ENCODE peak calls at places on chromosome 2, in seven cellular contexts. One of them, this sample, is unnamed.

GRCh38 chr2:159129301-159129700 is 157.2 kb downstream of the WDSUB1 start:
- DNase-seq in HTR-8/SVneo: no peak
- DNase-seq in naive thymus-derived CD8-positive, alpha-beta T cell: no peak
- DNase-seq in stimulated activated CD4-positive, alpha-beta T cell treated with anti-CD3 and anti-CD28 coated beads, Interleukin-4, amount 100 ng/mL, for 48 hours: no peak
- DNase-seq in cardiac muscle cell: no peak
- DNase-seq in AG04449: no peak
- DNase-seq in EL: no peak
- DNase-seq in this sample: no peak

GRCh38 chr2:112154246-112155110 is 16.3 kb downstream of the FBLN7 start:
- DNase-seq in cardiac muscle cell: no peak
- DNase-seq in naive thymus-derived CD8-positive, alpha-beta T cell: peak
- DNase-seq in stimulated activated CD4-positive, alpha-beta T cell treated with anti-CD3 and anti-CD28 coated beads, Interleukin-4, amount 100 ng/mL, for 48 hours: no peak
- DNase-seq in AG04449: no peak
- DNase-seq in HTR-8/SVneo: no peak
- DNase-seq in EL: no peak
- DNase-seq in this sample: peak

GRCh38 chr2:203586696-203587095 is 51.6 kb upstream of the RAPH1 start:
- DNase-seq in naive thymus-derived CD8-positive, alpha-beta T cell: no peak
- DNase-seq in HTR-8/SVneo: no peak
- DNase-seq in stimulated activated CD4-positive, alpha-beta T cell treated with anti-CD3 and anti-CD28 coated beads, Interleukin-4, amount 100 ng/mL, for 48 hours: no peak
- DNase-seq in EL: peak
- DNase-seq in cardiac muscle cell: peak
- DNase-seq in AG04449: peak
- DNase-seq in this sample: no peak

GRCh38 chr2:239930378-239930777 is 94.8 kb downstream of the NDUFA10 start:
- DNase-seq in stimulated activated CD4-positive, alpha-beta T cell treated with anti-CD3 and anti-CD28 coated beads, Interleukin-4, amount 100 ng/mL, for 48 hours: no peak
- DNase-seq in AG04449: no peak
- DNase-seq in EL: no peak
- DNase-seq in HTR-8/SVneo: no peak
- DNase-seq in naive thymus-derived CD8-positive, alpha-beta T cell: peak
- DNase-seq in cardiac muscle cell: no peak
- DNase-seq in this sample: no peak

GRCh38 chr2:122451040-122451439 is 695.6 kb downstream of the TSN start:
- DNase-seq in HTR-8/SVneo: no peak
- DNase-seq in stimulated activated CD4-positive, alpha-beta T cell treated with anti-CD3 and anti-CD28 coated beads, Interleukin-4, amount 100 ng/mL, for 48 hours: no peak
- DNase-seq in EL: peak
- DNase-seq in cardiac muscle cell: peak
- DNase-seq in AG04449: no peak
- DNase-seq in naive thymus-derived CD8-positive, alpha-beta T cell: no peak
- DNase-seq in this sample: no peak

GRCh38 chr2:203396667-203397066 is 68.5 kb downstream of the ABI2 start:
- DNase-seq in AG04449: no peak
- DNase-seq in HTR-8/SVneo: no peak
- DNase-seq in cardiac muscle cell: peak
- DNase-seq in EL: no peak
- DNase-seq in stimulated activated CD4-positive, alpha-beta T cell treated with anti-CD3 and anti-CD28 coated beads, Interleukin-4, amount 100 ng/mL, for 48 hours: no peak
- DNase-seq in naive thymus-derived CD8-positive, alpha-beta T cell: no peak
- DNase-seq in this sample: no peak

GRCh38 chr2:17757321-17757720 is 3.4 kb downstream of the GEN1 start:
- DNase-seq in HTR-8/SVneo: no peak
- DNase-seq in cardiac muscle cell: peak
- DNase-seq in AG04449: no peak
- DNase-seq in stimulated activated CD4-positive, alpha-beta T cell treated with anti-CD3 and anti-CD28 coated beads, Interleukin-4, amount 100 ng/mL, for 48 hours: no peak
- DNase-seq in naive thymus-derived CD8-positive, alpha-beta T cell: no peak
- DNase-seq in EL: peak
- DNase-seq in this sample: no peak

GRCh38 chr2:72041638-72042111 is 106.0 kb downstream of the CYP26B1 start:
- DNase-seq in cardiac muscle cell: peak
- DNase-seq in naive thymus-derived CD8-positive, alpha-beta T cell: no peak
- DNase-seq in HTR-8/SVneo: no peak
- DNase-seq in EL: no peak
- DNase-seq in AG04449: no peak
- DNase-seq in stimulated activated CD4-positive, alpha-beta T cell treated with anti-CD3 and anti-CD28 coated beads, Interleukin-4, amount 100 ng/mL, for 48 hours: no peak
- DNase-seq in this sample: no peak

GRCh38 chr2:176002684-176003225 is 688 bp upstream of the LNPK start:
- DNase-seq in stimulated activated CD4-positive, alpha-beta T cell treated with anti-CD3 and anti-CD28 coated beads, Interleukin-4, amount 100 ng/mL, for 48 hours: peak
- DNase-seq in EL: peak
- DNase-seq in HTR-8/SVneo: peak
- DNase-seq in AG04449: no peak
- DNase-seq in naive thymus-derived CD8-positive, alpha-beta T cell: no peak
- DNase-seq in cardiac muscle cell: no peak
- DNase-seq in this sample: no peak

GRCh38 chr2:89797320-89798038 is 1106.0 kb downstream of the RPIA start:
- DNase-seq in stimulated activated CD4-positive, alpha-beta T cell treated with anti-CD3 and anti-CD28 coated beads, Interleukin-4, amount 100 ng/mL, for 48 hours: no peak
- DNase-seq in naive thymus-derived CD8-positive, alpha-beta T cell: no peak
- DNase-seq in HTR-8/SVneo: no peak
- DNase-seq in cardiac muscle cell: no peak
- DNase-seq in AG04449: no peak
- DNase-seq in EL: no peak
- DNase-seq in this sample: no peak

GRCh38 chr2:237896507-237896892 is 37.1 kb downstream of the RAMP1 start:
- DNase-seq in cardiac muscle cell: no peak
- DNase-seq in naive thymus-derived CD8-positive, alpha-beta T cell: no peak
- DNase-seq in stimulated activated CD4-positive, alpha-beta T cell treated with anti-CD3 and anti-CD28 coated beads, Interleukin-4, amount 100 ng/mL, for 48 hours: no peak
- DNase-seq in HTR-8/SVneo: no peak
- DNase-seq in AG04449: no peak
- DNase-seq in EL: peak
- DNase-seq in this sample: no peak

GRCh38 chr2:23491622-23492336 is 106.8 kb downstream of the KLHL29 start:
- DNase-seq in EL: no peak
- DNase-seq in AG04449: no peak
- DNase-seq in HTR-8/SVneo: no peak
- DNase-seq in naive thymus-derived CD8-positive, alpha-beta T cell: no peak
- DNase-seq in cardiac muscle cell: no peak
- DNase-seq in stimulated activated CD4-positive, alpha-beta T cell treated with anti-CD3 and anti-CD28 coated beads, Interleukin-4, amount 100 ng/mL, for 48 hours: no peak
- DNase-seq in this sample: no peak

GRCh38 chr2:2703792-2704191 is 372.7 kb upstream of the MYT1L start:
- DNase-seq in stimulated activated CD4-positive, alpha-beta T cell treated with anti-CD3 and anti-CD28 coated beads, Interleukin-4, amount 100 ng/mL, for 48 hours: no peak
- DNase-seq in AG04449: no peak
- DNase-seq in HTR-8/SVneo: no peak
- DNase-seq in cardiac muscle cell: no peak
- DNase-seq in EL: no peak
- DNase-seq in naive thymus-derived CD8-positive, alpha-beta T cell: no peak
- DNase-seq in this sample: no peak

GRCh38 chr2:14773696-14774095 is 141.2 kb downstream of the LRATD1 start:
- DNase-seq in naive thymus-derived CD8-positive, alpha-beta T cell: no peak
- DNase-seq in stimulated activated CD4-positive, alpha-beta T cell treated with anti-CD3 and anti-CD28 coated beads, Interleukin-4, amount 100 ng/mL, for 48 hours: no peak
- DNase-seq in AG04449: no peak
- DNase-seq in HTR-8/SVneo: no peak
- DNase-seq in cardiac muscle cell: no peak
- DNase-seq in EL: no peak
- DNase-seq in this sample: no peak

GRCh38 chr2:174333502-174334277 is 1.1 kb upstream of the SP9 start:
- DNase-seq in cardiac muscle cell: no peak
- DNase-seq in HTR-8/SVneo: no peak
- DNase-seq in EL: no peak
- DNase-seq in AG04449: no peak
- DNase-seq in naive thymus-derived CD8-positive, alpha-beta T cell: no peak
- DNase-seq in stimulated activated CD4-positive, alpha-beta T cell treated with anti-CD3 and anti-CD28 coated beads, Interleukin-4, amount 100 ng/mL, for 48 hours: no peak
- DNase-seq in this sample: no peak

GRCh38 chr2:29042581-29043075 is 31.7 kb downstream of the PCARE start:
- DNase-seq in cardiac muscle cell: peak
- DNase-seq in stimulated activated CD4-positive, alpha-beta T cell treated with anti-CD3 and anti-CD28 coated beads, Interleukin-4, amount 100 ng/mL, for 48 hours: no peak
- DNase-seq in HTR-8/SVneo: no peak
- DNase-seq in EL: peak
- DNase-seq in naive thymus-derived CD8-positive, alpha-beta T cell: no peak
- DNase-seq in AG04449: no peak
- DNase-seq in this sample: no peak

GRCh38 chr2:173990970-173991819 is 26.0 kb upstream of the SP3 start:
- DNase-seq in EL: peak
- DNase-seq in AG04449: no peak
- DNase-seq in stimulated activated CD4-positive, alpha-beta T cell treated with anti-CD3 and anti-CD28 coated beads, Interleukin-4, amount 100 ng/mL, for 48 hours: no peak
- DNase-seq in naive thymus-derived CD8-positive, alpha-beta T cell: no peak
- DNase-seq in HTR-8/SVneo: no peak
- DNase-seq in cardiac muscle cell: peak
- DNase-seq in this sample: no peak

GRCh38 chr2:42314892-42315468 is 46.0 kb downstream of the COX7A2L start:
- DNase-seq in stimulated activated CD4-positive, alpha-beta T cell treated with anti-CD3 and anti-CD28 coated beads, Interleukin-4, amount 100 ng/mL, for 48 hours: no peak
- DNase-seq in naive thymus-derived CD8-positive, alpha-beta T cell: no peak
- DNase-seq in AG04449: peak
- DNase-seq in HTR-8/SVneo: peak
- DNase-seq in EL: peak
- DNase-seq in cardiac muscle cell: peak
- DNase-seq in this sample: no peak

GRCh38 chr2:53819627-53820026 is 32.8 kb downstream of the ERLEC1 start:
- DNase-seq in AG04449: no peak
- DNase-seq in EL: no peak
- DNase-seq in cardiac muscle cell: no peak
- DNase-seq in naive thymus-derived CD8-positive, alpha-beta T cell: no peak
- DNase-seq in HTR-8/SVneo: no peak
- DNase-seq in stimulated activated CD4-positive, alpha-beta T cell treated with anti-CD3 and anti-CD28 coated beads, Interleukin-4, amount 100 ng/mL, for 48 hours: no peak
- DNase-seq in this sample: no peak

GRCh38 chr2:172726172-172726735 is 9.4 kb upstream of the RAPGEF4 start:
- DNase-seq in cardiac muscle cell: peak
- DNase-seq in AG04449: no peak
- DNase-seq in HTR-8/SVneo: no peak
- DNase-seq in naive thymus-derived CD8-positive, alpha-beta T cell: no peak
- DNase-seq in stimulated activated CD4-positive, alpha-beta T cell treated with anti-CD3 and anti-CD28 coated beads, Interleukin-4, amount 100 ng/mL, for 48 hours: no peak
- DNase-seq in EL: no peak
- DNase-seq in this sample: no peak

GRCh38 chr2:142222715-142223114 is 91.9 kb upstream of the LRP1B start:
- DNase-seq in EL: no peak
- DNase-seq in AG04449: no peak
- DNase-seq in HTR-8/SVneo: no peak
- DNase-seq in naive thymus-derived CD8-positive, alpha-beta T cell: no peak
- DNase-seq in stimulated activated CD4-positive, alpha-beta T cell treated with anti-CD3 and anti-CD28 coated beads, Interleukin-4, amount 100 ng/mL, for 48 hours: no peak
- DNase-seq in cardiac muscle cell: no peak
- DNase-seq in this sample: no peak

GRCh38 chr2:178426388-178426787 is 24.6 kb downstream of the PRKRA start:
- DNase-seq in naive thymus-derived CD8-positive, alpha-beta T cell: no peak
- DNase-seq in EL: peak
- DNase-seq in AG04449: no peak
- DNase-seq in cardiac muscle cell: peak
- DNase-seq in HTR-8/SVneo: no peak
- DNase-seq in stimulated activated CD4-positive, alpha-beta T cell treated with anti-CD3 and anti-CD28 coated beads, Interleukin-4, amount 100 ng/mL, for 48 hours: no peak
- DNase-seq in this sample: no peak

GRCh38 chr2:190409616-190410015 is 1.5 kb downstream of the MFSD6 start:
- DNase-seq in cardiac muscle cell: no peak
- DNase-seq in stimulated activated CD4-positive, alpha-beta T cell treated with anti-CD3 and anti-CD28 coated beads, Interleukin-4, amount 100 ng/mL, for 48 hours: no peak
- DNase-seq in HTR-8/SVneo: no peak
- DNase-seq in AG04449: no peak
- DNase-seq in naive thymus-derived CD8-positive, alpha-beta T cell: no peak
- DNase-seq in EL: no peak
- DNase-seq in this sample: no peak

GRCh38 chr2:206418968-206419367 is 24.4 kb upstream of the ADAM23 start:
- DNase-seq in stimulated activated CD4-positive, alpha-beta T cell treated with anti-CD3 and anti-CD28 coated beads, Interleukin-4, amount 100 ng/mL, for 48 hours: no peak
- DNase-seq in naive thymus-derived CD8-positive, alpha-beta T cell: no peak
- DNase-seq in EL: no peak
- DNase-seq in AG04449: no peak
- DNase-seq in cardiac muscle cell: no peak
- DNase-seq in HTR-8/SVneo: no peak
- DNase-seq in this sample: no peak

This sample was measured in CD8-positive, alpha-beta memory T cell.